ENCODE peak calls at places on chromosome 22, in nine cellular contexts. One of them, this sample, is unnamed.

GRCh38 chr22:35488513-35488912 is 52.1 kb upstream of the RASD2 start:
- DNase-seq in AG09309: no peak
- DNase-seq in ACHN: no peak
- DNase-seq in T-helper 2 cell: no peak
- DNase-seq in posterior cingulate gyrus: no peak
- DNase-seq in HEK293T: no peak
- DNase-seq in kidney: no peak
- DNase-seq in stomach: no peak
- DNase-seq in nucleus accumbens: no peak
- DNase-seq in this sample: no peak

GRCh38 chr22:29555065-29555644 is 1.6 kb upstream of the THOC5 start:
- DNase-seq in HEK293T: no peak
- DNase-seq in posterior cingulate gyrus: no peak
- DNase-seq in ACHN: no peak
- DNase-seq in kidney: no peak
- DNase-seq in nucleus accumbens: peak
- DNase-seq in stomach: no peak
- DNase-seq in T-helper 2 cell: no peak
- DNase-seq in AG09309: no peak
- DNase-seq in this sample: no peak

GRCh38 chr22:36456459-36456835 is 25.0 kb downstream of the TXN2 start:
- DNase-seq in AG09309: no peak
- DNase-seq in kidney: no peak
- DNase-seq in HEK293T: no peak
- DNase-seq in nucleus accumbens: no peak
- DNase-seq in T-helper 2 cell: no peak
- DNase-seq in ACHN: no peak
- DNase-seq in stomach: no peak
- DNase-seq in posterior cingulate gyrus: no peak
- DNase-seq in this sample: no peak

GRCh38 chr22:28477556-28477955 is 202.1 kb downstream of the TTC28 start:
- DNase-seq in AG09309: no peak
- DNase-seq in ACHN: no peak
- DNase-seq in stomach: no peak
- DNase-seq in HEK293T: no peak
- DNase-seq in nucleus accumbens: no peak
- DNase-seq in kidney: no peak
- DNase-seq in posterior cingulate gyrus: no peak
- DNase-seq in T-helper 2 cell: no peak
- DNase-seq in this sample: no peak

GRCh38 chr22:47918936-47919505 is 1156.6 kb downstream of the TBC1D22A start:
- DNase-seq in nucleus accumbens: no peak
- DNase-seq in T-helper 2 cell: no peak
- DNase-seq in kidney: no peak
- DNase-seq in stomach: no peak
- DNase-seq in ACHN: no peak
- DNase-seq in AG09309: no peak
- DNase-seq in posterior cingulate gyrus: no peak
- DNase-seq in HEK293T: no peak
- DNase-seq in this sample: peak

GRCh38 chr22:35432226-35432905 is 32.4 kb downstream of the MCM5 start:
- DNase-seq in stomach: no peak
- DNase-seq in nucleus accumbens: no peak
- DNase-seq in posterior cingulate gyrus: peak
- DNase-seq in AG09309: no peak
- DNase-seq in HEK293T: no peak
- DNase-seq in ACHN: no peak
- DNase-seq in T-helper 2 cell: no peak
- DNase-seq in kidney: peak
- DNase-seq in this sample: peak

GRCh38 chr22:40364431-40364830 is 6.0 kb upstream of the SGSM3 start:
- DNase-seq in kidney: no peak
- DNase-seq in nucleus accumbens: no peak
- DNase-seq in T-helper 2 cell: no peak
- DNase-seq in AG09309: no peak
- DNase-seq in HEK293T: no peak
- DNase-seq in ACHN: no peak
- DNase-seq in posterior cingulate gyrus: no peak
- DNase-seq in stomach: no peak
- DNase-seq in this sample: no peak

GRCh38 chr22:31737932-31738331 is 12.0 kb downstream of the PRR14L start:
- DNase-seq in ACHN: no peak
- DNase-seq in kidney: no peak
- DNase-seq in T-helper 2 cell: no peak
- DNase-seq in nucleus accumbens: no peak
- DNase-seq in posterior cingulate gyrus: no peak
- DNase-seq in AG09309: no peak
- DNase-seq in HEK293T: no peak
- DNase-seq in stomach: no peak
- DNase-seq in this sample: no peak

GRCh38 chr22:22535662-22536061 is 15.6 kb upstream of the ZNF280A start:
- DNase-seq in T-helper 2 cell: no peak
- DNase-seq in ACHN: no peak
- DNase-seq in kidney: no peak
- DNase-seq in posterior cingulate gyrus: no peak
- DNase-seq in AG09309: no peak
- DNase-seq in nucleus accumbens: no peak
- DNase-seq in HEK293T: no peak
- DNase-seq in stomach: no peak
- DNase-seq in this sample: no peak

GRCh38 chr22:40178417-40179409 is 988 bp downstream of the TNRC6B start:
- DNase-seq in T-helper 2 cell: no peak
- DNase-seq in kidney: no peak
- DNase-seq in AG09309: no peak
- DNase-seq in posterior cingulate gyrus: no peak
- DNase-seq in stomach: no peak
- DNase-seq in nucleus accumbens: no peak
- DNase-seq in ACHN: peak
- DNase-seq in HEK293T: no peak
- DNase-seq in this sample: peak

GRCh38 chr22:49657275-49657973 is 170.2 kb downstream of the BRD1 start:
- DNase-seq in HEK293T: no peak
- DNase-seq in T-helper 2 cell: no peak
- DNase-seq in nucleus accumbens: no peak
- DNase-seq in AG09309: no peak
- DNase-seq in posterior cingulate gyrus: peak
- DNase-seq in ACHN: no peak
- DNase-seq in kidney: peak
- DNase-seq in stomach: peak
- DNase-seq in this sample: no peak

GRCh38 chr22:19984201-19984753 is 32.3 kb downstream of the ARVCF start:
- DNase-seq in stomach: no peak
- DNase-seq in kidney: peak
- DNase-seq in HEK293T: peak
- DNase-seq in AG09309: peak
- DNase-seq in posterior cingulate gyrus: peak
- DNase-seq in ACHN: peak
- DNase-seq in nucleus accumbens: no peak
- DNase-seq in T-helper 2 cell: no peak
- DNase-seq in this sample: peak

GRCh38 chr22:36770116-36770945 is 5.6 kb downstream of the IFT27 start:
- DNase-seq in posterior cingulate gyrus: peak
- DNase-seq in HEK293T: no peak
- DNase-seq in T-helper 2 cell: no peak
- DNase-seq in kidney: no peak
- DNase-seq in nucleus accumbens: no peak
- DNase-seq in ACHN: no peak
- DNase-seq in stomach: no peak
- DNase-seq in AG09309: no peak
- DNase-seq in this sample: no peak